ENCODE peak calls at places on chromosomes 13 and 19, in four cellular contexts. L is Peyer's patch, W is IMR-90, P is OCI-LY7. Z is an unnamed sample. For H3K36me3 and H3K4me1, the result is how much of the 10 kb centered on the place peaks cover.

GRCh38 chr13:29049524-29049923 is 229.4 kb downstream of the MTUS2 start:
- DNase-seq in L (no peak), W (no peak), P (no peak), Z (no peak)

GRCh38 chr13:33228645-33229445 is 56.7 kb downstream of the STARD13 start:
- DNase-seq in L (no peak), W (peak), P (peak), Z (peak)

GRCh38 chr19:33064778-33065550 is at the start of gene RHPN2:
- DNase-seq in L (peak), W (peak), P (peak), Z (peak)

GRCh38 chr13:99275093-99275469 is 16.9 kb upstream of the GPR18 start:
- DNase-seq in L (no peak), W (peak), P (no peak), Z (peak)

GRCh38 chr13:99758465-99759162 is 213.0 kb downstream of the ZIC5 start:
- DNase-seq in L (no peak), W (no peak), P (no peak), Z (no peak)

GRCh38 chr13:68745517-68745916 is 1362.1 kb upstream of the ATXN8OS start:
- DNase-seq in L (no peak), W (no peak), P (no peak), Z (no peak)

GRCh38 chr13:36417328-36417727 is 15.0 kb upstream of the CCNA1 start:
- DNase-seq in L (no peak), W (no peak), P (no peak), Z (no peak)

GRCh38 chr19:1015782-1016646 is 4.9 kb downstream of the TMEM259 start:
- DNase-seq in L (no peak), W (no peak), P (no peak), Z (no peak)

GRCh38 chr13:60572003-60572792 is 175.2 kb downstream of the TDRD3 start:
- DNase-seq in L (no peak), W (peak), P (no peak), Z (no peak)

GRCh38 chr13:113650731-113651148 is 7.3 kb downstream of the ATP4B start:
- DNase-seq in L (no peak), W (no peak), P (no peak), Z (no peak)

GRCh38 chr19:29845576-29846176 is 33.9 kb downstream of the CCNE1 start:
- DNase-seq in L (no peak), W (peak), P (peak), Z (peak)

GRCh38 chr19:642755-643727 is 3.4 kb downstream of the FGF22 start:
- DNase-seq in L (no peak), W (no peak), P (no peak), Z (no peak)

GRCh38 chr13:62702502-62702901 is 1286.9 kb upstream of the PCDH20 start:
- DNase-seq in L (no peak), W (no peak), P (no peak), Z (no peak)

GRCh38 chr19:42352216-42352892 is 26.9 kb downstream of the MEGF8 start:
- DNase-seq in L (no peak), W (peak), P (no peak), Z (no peak)

GRCh38 chr13:65435590-65435989 is 1794.5 kb downstream of the PCDH9 start:
- DNase-seq in L (no peak), W (no peak), P (no peak), Z (no peak)

GRCh38 chr13:36282818-36283432 is 14.7 kb downstream of the CCDC169 start:
- DNase-seq in L (no peak), W (peak), P (peak), Z (peak)

GRCh38 chr13:18943273-18943672 is 238.4 kb downstream of the TUBA3C start:
- DNase-seq in L (no peak), W (no peak), P (no peak), Z (no peak)

GRCh38 chr19:6500837-6501739 is 1.0 kb downstream of the TUBB4A start:
- DNase-seq in L (no peak), W (no peak), P (no peak), Z (no peak)

GRCh38 chr13:106513025-106513424 is 22.4 kb downstream of the EFNB2 start:
- DNase-seq in L (no peak), W (peak), P (no peak), Z (no peak)

GRCh38 chr13:100209857-100210580 is 121.1 kb downstream of the PCCA start:
- DNase-seq in L (no peak), W (peak), P (no peak), Z (no peak)

GRCh38 chr13:100019780-100020356 is 38.3 kb downstream of the ZIC2 start:
- DNase-seq in L (no peak), W (no peak), P (no peak), Z (no peak)

GRCh38 chr13:113942591-113943103 is 31.2 kb downstream of the C13orf46 start:
- DNase-seq in L (no peak), W (no peak), P (no peak), Z (no peak)

GRCh38 chr13:24212674-24213073 is 52.2 kb downstream of the SPATA13 start:
- DNase-seq in L (no peak), W (no peak), P (no peak), Z (no peak)

GRCh38 chr13:62375653-62376052 is 960.0 kb upstream of the PCDH20 start:
- DNase-seq in L (no peak), W (no peak), P (no peak), Z (no peak)

GRCh38 chr13:39820606-39821005 is 165.1 kb downstream of the COG6 start:
- DNase-seq in L (no peak), W (no peak), P (no peak), Z (no peak)

GRCh38 chr13:45055198-45055901 is 65.0 kb upstream of the GTF2F2 start:
- DNase-seq in L (no peak), W (peak), P (no peak), Z (no peak)

GRCh38 chr19:21143846-21144245 is 2.0 kb downstream of the ZNF431 start:
- DNase-seq in L (no peak), W (no peak), P (no peak), Z (no peak)

GRCh38 chr19:55464669-55465068 is at the start of gene C19orf85:
- DNase-seq in L (no peak), W (no peak), P (no peak), Z (no peak)

GRCh38 chr19:3514930-3515329 is 8.8 kb downstream of the FZR1 start:
- DNase-seq in L (no peak), W (peak), P (no peak), Z (no peak)

GRCh38 chr19:3515891-3516422 is 9.8 kb downstream of the FZR1 start:
- DNase-seq in L (no peak), W (peak), P (no peak), Z (no peak)

GRCh38 chr19:3518231-3518630 is 12.1 kb downstream of the FZR1 start:
- DNase-seq in L (no peak), W (no peak), P (no peak), Z (no peak)

GRCh38 chr19:3517638-3518037 is 11.5 kb downstream of the FZR1 start:
- DNase-seq in L (no peak), W (no peak), P (no peak), Z (no peak)

GRCh38 chr19:3516675-3517207 is 10.6 kb downstream of the FZR1 start:
- DNase-seq in L (peak), W (no peak), P (peak), Z (peak)
- H3K36me3 ChIP-seq in L (under half), W (under half), P (under half), Z (under half)

GRCh38 chr13:41004875-41005693 is 14.0 kb downstream of the ELF1 start:
- DNase-seq in L (no peak), W (no peak), P (peak), Z (no peak)
- H3K4me1 ChIP-seq in L (under half), W (under half), P (half or more), Z (half or more)

GRCh38 chr19:13861392-13861713 is 15.6 kb upstream of the NANOS3 start:
- DNase-seq in L (no peak), W (no peak), P (no peak), Z (no peak)
- H3K27ac ChIP-seq in L (peak), W (peak), P (no peak), Z (peak)

GRCh38 chr19:19006213-19006612 is 27.1 kb downstream of the SUGP2 start:
- DNase-seq in L (no peak), W (peak), P (no peak), Z (no peak)
- H3K36me3 ChIP-seq in L (under half), W (half or more), P (half or more), Z (half or more)

GRCh38 chr19:58354478-58355030 is 1.3 kb upstream of the A1BG start:
- DNase-seq in L (no peak), W (no peak), P (no peak), Z (no peak)
- H3K4me1 ChIP-seq in L (under half), W (under half), P (under half), Z (under half)

DNA sequence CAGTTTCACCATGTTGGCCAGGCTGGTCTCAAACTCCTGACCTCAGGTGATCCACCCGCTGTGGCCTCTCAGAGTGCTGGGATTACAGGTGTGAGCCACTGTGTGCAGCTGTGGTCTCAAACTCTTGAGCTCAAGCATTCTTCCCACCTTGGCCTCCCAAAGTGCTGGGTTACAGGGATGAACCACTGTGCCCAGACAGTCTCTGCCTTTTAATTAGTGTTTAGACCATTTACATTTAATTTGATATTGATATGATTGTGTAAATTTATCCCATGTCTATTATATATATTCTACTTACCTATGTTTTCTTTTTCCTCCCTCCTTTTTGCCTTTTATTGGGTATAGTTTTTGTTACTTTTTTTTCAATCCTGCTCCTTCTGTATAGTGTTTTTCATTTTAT is 1.9 kb downstream of the NFKBIB start:
- DNase-seq in L (no peak), W (no peak), P (no peak), Z (no peak)
- H3K27ac ChIP-seq in L (no peak), W (no peak), P (no peak), Z (no peak)

GRCh38 chr19:41253660-41254059 is 10.5 kb upstream of the HNRNPUL1 start:
- DNase-seq in L (no peak), W (no peak), P (no peak), Z (no peak)

GRCh38 chr19:41249707-41250423 is 14.3 kb upstream of the HNRNPUL1 start:
- DNase-seq in L (no peak), W (no peak), P (no peak), Z (no peak)

DNA sequence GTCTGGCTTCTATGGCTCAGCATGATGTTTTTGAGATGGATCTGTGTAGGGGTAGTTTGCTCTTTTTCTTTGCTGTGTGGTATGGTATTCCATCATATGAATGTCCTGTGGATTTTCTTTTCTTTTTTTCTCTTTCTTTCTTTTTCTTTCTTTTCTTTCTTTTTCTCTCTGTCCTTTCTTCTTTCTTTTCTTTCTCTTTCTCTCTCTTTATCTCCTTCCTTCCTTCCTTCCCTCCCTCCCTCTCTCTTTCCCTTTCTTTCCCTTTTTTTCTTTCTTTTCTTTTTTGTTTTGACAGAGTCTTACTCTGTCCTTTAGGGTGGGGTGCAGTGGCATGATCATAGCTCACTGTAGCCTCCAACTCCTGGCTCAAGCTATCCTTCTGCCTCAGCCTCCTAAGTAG is 9.0 kb upstream of the HNRNPUL1 start:
- DNase-seq in L (no peak), W (no peak), P (no peak), Z (no peak)
- H3K36me3 ChIP-seq in L (under half), W (half or more), P (under half), Z (under half)

GRCh38 chr13:97478247-97478646 is 44.3 kb downstream of the RAP2A start:
- DNase-seq in L (no peak), W (no peak), P (no peak), Z (no peak)

GRCh38 chr13:97474581-97474980 is 40.6 kb downstream of the RAP2A start:
- DNase-seq in L (no peak), W (peak), P (no peak), Z (no peak)

GRCh38 chr13:97477824-97478223 is 43.9 kb downstream of the RAP2A start:
- DNase-seq in L (no peak), W (no peak), P (no peak), Z (no peak)
- H3K4me1 ChIP-seq in L (under half), W (under half), P (under half), Z (under half)

Z was measured in CD4-positive, CD25-positive, alpha-beta regulatory T cell.